ENCODE peak calls at places on chromosomes 12 and 14, in eight cellular contexts. X, D, U, F, O, L, R and T are unnamed samples.

GRCh38 chr14:105012171-105012985 is 8.5 kb downstream of the CDCA4 start:
- DNase-seq in X (no peak), O (no peak), R (no peak), F (no peak), D (no peak), U (no peak), L (no peak), T (peak)

GRCh38 chr14:99424306-99424877 is 56.3 kb downstream of the SETD3 start:
- DNase-seq in O (no peak), U (no peak), D (no peak), F (no peak), R (no peak), L (no peak), X (no peak), T (no peak)

GRCh38 chr12:121391619-121392324 is 8.1 kb upstream of the RNF34 start:
- DNase-seq in R (no peak), D (peak), O (peak), F (peak), U (peak), L (no peak), X (no peak), T (no peak)

GRCh38 chr14:80419339-80419738 is 208.0 kb upstream of the DIO2 start:
- DNase-seq in L (no peak), X (no peak), F (no peak), O (no peak), D (no peak), U (no peak), R (no peak), T (no peak)

GRCh38 chr12:109760930-109761630 is 47.5 kb downstream of the FAM222A start:
- DNase-seq in F (peak), R (no peak), O (no peak), U (no peak), L (no peak), X (no peak), D (no peak), T (no peak)

GRCh38 chr12:99067171-99067785 is 422.2 kb downstream of the APAF1 start:
- DNase-seq in U (no peak), O (no peak), X (no peak), R (no peak), L (no peak), F (no peak), D (no peak), T (no peak)

GRCh38 chr12:113207621-113208040 is 13.6 kb upstream of the TPCN1 start:
- DNase-seq in X (no peak), F (no peak), U (no peak), O (no peak), D (peak), R (no peak), L (no peak), T (no peak)

GRCh38 chr12:130752692-130753230 is 36.7 kb upstream of the RIMBP2 start:
- DNase-seq in O (no peak), L (peak), F (no peak), D (no peak), U (no peak), X (no peak), R (no peak), T (no peak)

GRCh38 chr14:20347747-20348146 is 4.3 kb downstream of the PARP2 start:
- DNase-seq in D (no peak), F (no peak), X (no peak), U (no peak), L (no peak), O (no peak), R (no peak), T (no peak)

GRCh38 chr12:16766736-16767135 is 160.8 kb upstream of the LMO3 start:
- DNase-seq in L (no peak), R (no peak), U (no peak), D (no peak), X (no peak), F (no peak), O (no peak), T (no peak)

GRCh38 chr12:113889076-113889475 is 77.0 kb downstream of the RBM19 start:
- DNase-seq in X (no peak), R (no peak), O (no peak), F (no peak), D (no peak), U (no peak), L (no peak), T (no peak)

GRCh38 chr14:99803106-99803437 is 9.9 kb downstream of the EML1 start:
- DNase-seq in R (no peak), F (no peak), O (no peak), L (no peak), D (no peak), X (no peak), U (no peak), T (no peak)

GRCh38 chr12:4787965-4788364 is 67.8 kb downstream of the GALNT8 start:
- DNase-seq in R (no peak), D (no peak), O (no peak), L (no peak), F (no peak), U (no peak), X (no peak), T (no peak)

GRCh38 chr12:122051231-122051876 is 27.2 kb upstream of the MLXIP start:
- DNase-seq in O (no peak), U (no peak), F (no peak), D (no peak), X (no peak), R (no peak), L (no peak), T (no peak)